ENCODE peak calls at places on chromosomes 16 and 17, in seven cellular contexts. One of them, this sample, is unnamed.

GRCh38 chr16:74999208-74999682 is 421 bp downstream of the ZNRF1 start:
- DNase-seq in HCT116: no peak
- DNase-seq in transverse colon: peak
- DNase-seq in spleen: peak
- DNase-seq in GM12891: peak
- DNase-seq in sigmoid colon: peak
- DNase-seq in stomach: no peak
- DNase-seq in this sample: peak

GRCh38 chr17:74123350-74123749 is 80.1 kb upstream of the RPL38 start:
- DNase-seq in HCT116: no peak
- DNase-seq in transverse colon: no peak
- DNase-seq in spleen: no peak
- DNase-seq in GM12891: no peak
- DNase-seq in sigmoid colon: no peak
- DNase-seq in stomach: no peak
- DNase-seq in this sample: no peak

GRCh38 chr17:68906638-68907037 is 48.6 kb downstream of the ABCA8 start:
- DNase-seq in HCT116: peak
- DNase-seq in transverse colon: no peak
- DNase-seq in spleen: no peak
- DNase-seq in GM12891: no peak
- DNase-seq in sigmoid colon: no peak
- DNase-seq in stomach: no peak
- DNase-seq in this sample: no peak

GRCh38 chr16:14337303-14338191 is 266.4 kb downstream of the MRTFB start:
- DNase-seq in HCT116: no peak
- DNase-seq in transverse colon: no peak
- DNase-seq in spleen: no peak
- DNase-seq in GM12891: no peak
- DNase-seq in sigmoid colon: no peak
- DNase-seq in stomach: no peak
- DNase-seq in this sample: no peak

GRCh38 chr16:63714876-63715275 is 1407.0 kb downstream of the CDH11 start:
- DNase-seq in HCT116: no peak
- DNase-seq in transverse colon: no peak
- DNase-seq in spleen: no peak
- DNase-seq in GM12891: no peak
- DNase-seq in sigmoid colon: no peak
- DNase-seq in stomach: peak
- DNase-seq in this sample: no peak

GRCh38 chr16:49701867-49702494 is 153.9 kb downstream of the ZNF423 start:
- DNase-seq in HCT116: no peak
- DNase-seq in transverse colon: peak
- DNase-seq in spleen: no peak
- DNase-seq in GM12891: no peak
- DNase-seq in sigmoid colon: peak
- DNase-seq in stomach: no peak
- DNase-seq in this sample: no peak

GRCh38 chr16:23700509-23700908 is 12.5 kb downstream of the ERN2 start:
- DNase-seq in HCT116: no peak
- DNase-seq in transverse colon: peak
- DNase-seq in spleen: no peak
- DNase-seq in GM12891: no peak
- DNase-seq in sigmoid colon: no peak
- DNase-seq in stomach: no peak
- DNase-seq in this sample: no peak

GRCh38 chr17:82121660-82122629 is 23.9 kb upstream of the FASN start:
- DNase-seq in HCT116: no peak
- DNase-seq in transverse colon: no peak
- DNase-seq in spleen: no peak
- DNase-seq in GM12891: no peak
- DNase-seq in sigmoid colon: no peak
- DNase-seq in stomach: no peak
- DNase-seq in this sample: no peak

GRCh38 chr17:31391496-31391949 is at the start of gene RAB11FIP4:
- DNase-seq in HCT116: no peak
- DNase-seq in transverse colon: no peak
- DNase-seq in spleen: peak
- DNase-seq in GM12891: no peak
- DNase-seq in sigmoid colon: no peak
- DNase-seq in stomach: peak
- DNase-seq in this sample: no peak

GRCh38 chr17:16466407-16466806 is 25.6 kb downstream of the LRRC75A start:
- DNase-seq in HCT116: no peak
- DNase-seq in transverse colon: peak
- DNase-seq in spleen: no peak
- DNase-seq in GM12891: no peak
- DNase-seq in sigmoid colon: no peak
- DNase-seq in stomach: no peak
- DNase-seq in this sample: no peak

GRCh38 chr17:37570527-37571093 is 38.6 kb downstream of the SYNRG start:
- DNase-seq in HCT116: peak
- DNase-seq in transverse colon: peak
- DNase-seq in spleen: no peak
- DNase-seq in GM12891: peak
- DNase-seq in sigmoid colon: no peak
- DNase-seq in stomach: peak
- DNase-seq in this sample: peak

GRCh38 chr16:80947708-80948615 is 58.7 kb downstream of the CMC2 start:
- DNase-seq in HCT116: no peak
- DNase-seq in transverse colon: no peak
- DNase-seq in spleen: no peak
- DNase-seq in GM12891: no peak
- DNase-seq in sigmoid colon: no peak
- DNase-seq in stomach: no peak
- DNase-seq in this sample: no peak

GRCh38 chr17:37779554-37779953 is 34.7 kb upstream of the HNF1B start:
- DNase-seq in HCT116: no peak
- DNase-seq in transverse colon: no peak
- DNase-seq in spleen: no peak
- DNase-seq in GM12891: no peak
- DNase-seq in sigmoid colon: no peak
- DNase-seq in stomach: no peak
- DNase-seq in this sample: no peak

GRCh38 chr16:71528863-71529262 is 2.6 kb downstream of the CHST4 start:
- DNase-seq in HCT116: no peak
- DNase-seq in transverse colon: no peak
- DNase-seq in spleen: no peak
- DNase-seq in GM12891: no peak
- DNase-seq in sigmoid colon: no peak
- DNase-seq in stomach: no peak
- DNase-seq in this sample: no peak

GRCh38 chr16:79492036-79492435 is 108.5 kb downstream of the MAF start:
- DNase-seq in HCT116: no peak
- DNase-seq in transverse colon: no peak
- DNase-seq in spleen: no peak
- DNase-seq in GM12891: no peak
- DNase-seq in sigmoid colon: no peak
- DNase-seq in stomach: no peak
- DNase-seq in this sample: no peak

GRCh38 chr17:151886-152859 is 14.8 kb downstream of the SCGB1C2 start:
- DNase-seq in HCT116: no peak
- DNase-seq in transverse colon: no peak
- DNase-seq in spleen: peak
- DNase-seq in GM12891: no peak
- DNase-seq in sigmoid colon: peak
- DNase-seq in stomach: no peak
- DNase-seq in this sample: no peak

GRCh38 chr16:65154321-65154720 is 32.5 kb upstream of the CDH11 start:
- DNase-seq in HCT116: no peak
- DNase-seq in transverse colon: no peak
- DNase-seq in spleen: no peak
- DNase-seq in GM12891: no peak
- DNase-seq in sigmoid colon: no peak
- DNase-seq in stomach: no peak
- DNase-seq in this sample: no peak

GRCh38 chr16:4888428-4889135 is 41.3 kb downstream of the UBN1 start:
- DNase-seq in HCT116: no peak
- DNase-seq in transverse colon: no peak
- DNase-seq in spleen: no peak
- DNase-seq in GM12891: no peak
- DNase-seq in sigmoid colon: no peak
- DNase-seq in stomach: no peak
- DNase-seq in this sample: no peak

GRCh38 chr17:3846739-3847670 is 959 bp upstream of the NCBP3 start:
- DNase-seq in HCT116: no peak
- DNase-seq in transverse colon: no peak
- DNase-seq in spleen: peak
- DNase-seq in GM12891: no peak
- DNase-seq in sigmoid colon: no peak
- DNase-seq in stomach: no peak
- DNase-seq in this sample: no peak

GRCh38 chr16:73060216-73060615 is 12.3 kb upstream of the ZFHX3 start:
- DNase-seq in HCT116: no peak
- DNase-seq in transverse colon: no peak
- DNase-seq in spleen: no peak
- DNase-seq in GM12891: no peak
- DNase-seq in sigmoid colon: peak
- DNase-seq in stomach: no peak
- DNase-seq in this sample: no peak

GRCh38 chr17:75237100-75238014 is 24.0 kb downstream of the GGA3 start:
- DNase-seq in HCT116: no peak
- DNase-seq in transverse colon: no peak
- DNase-seq in spleen: no peak
- DNase-seq in GM12891: no peak
- DNase-seq in sigmoid colon: no peak
- DNase-seq in stomach: no peak
- DNase-seq in this sample: no peak
- TF ChIP-seq POLR2AphosphoS5 in HCT116: peak
- TF ChIP-seq POLR2AphosphoS5 in transverse colon: no peak
- TF ChIP-seq POLR2AphosphoS5 in spleen: peak
- TF ChIP-seq POLR2AphosphoS5 in GM12891: peak
- TF ChIP-seq POLR2AphosphoS5 in sigmoid colon: no peak
- TF ChIP-seq POLR2AphosphoS5 in stomach: no peak
- TF ChIP-seq POLR2AphosphoS5 in this sample: no peak

DNA sequence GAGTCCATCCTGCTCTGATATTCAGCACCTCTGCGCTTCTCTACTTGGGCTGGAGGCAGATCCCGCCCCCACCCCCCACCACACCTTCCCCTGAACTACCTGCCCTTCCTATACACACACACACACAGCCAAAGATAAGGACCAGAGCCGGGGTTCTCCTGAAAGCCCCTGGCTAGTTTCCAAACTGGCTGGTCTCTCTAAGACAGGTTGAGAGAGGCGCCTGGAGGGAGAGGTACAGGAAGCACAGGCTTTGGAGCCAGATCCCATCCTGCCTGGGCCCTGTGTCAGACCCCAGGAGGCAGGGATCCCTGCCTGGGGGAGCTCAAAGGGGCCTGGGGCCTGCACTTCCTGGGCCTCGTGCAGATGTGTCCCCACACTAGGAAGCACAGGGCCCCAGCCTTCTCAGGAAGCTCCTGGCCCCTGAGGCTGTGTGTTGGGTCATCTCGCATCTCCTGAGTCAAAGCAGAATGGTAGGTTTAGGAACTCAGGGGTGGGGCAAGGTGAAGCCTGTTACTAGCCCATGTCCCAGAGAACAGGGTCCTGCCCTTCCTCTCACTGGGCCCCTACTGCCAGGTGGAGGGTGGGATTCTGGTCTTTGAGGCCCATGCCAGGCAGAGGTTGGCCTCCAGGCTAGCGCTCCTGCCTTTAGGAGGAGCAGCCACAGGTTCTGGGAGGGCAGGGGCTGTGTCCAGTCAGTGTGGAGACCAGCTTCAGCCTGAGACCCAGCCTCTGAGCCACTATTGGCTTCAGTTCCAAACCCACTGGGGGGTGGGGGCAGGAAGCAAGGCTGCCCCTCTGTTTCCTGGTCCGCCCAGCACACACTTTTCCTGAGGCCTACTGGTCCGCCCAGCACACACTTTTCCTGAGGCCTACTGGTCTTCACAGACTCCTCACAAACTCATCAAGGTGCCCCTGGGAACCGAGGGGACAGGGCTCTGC is 16.1 kb downstream of the SLC5A10 start:
- DNase-seq in HCT116: no peak
- DNase-seq in transverse colon: no peak
- DNase-seq in spleen: no peak
- DNase-seq in GM12891: no peak
- DNase-seq in sigmoid colon: no peak
- DNase-seq in stomach: peak
- DNase-seq in this sample: no peak
- TF ChIP-seq POLR2A in HCT116: no peak
- TF ChIP-seq POLR2A in transverse colon: no peak
- TF ChIP-seq POLR2A in spleen: no peak
- TF ChIP-seq POLR2A in GM12891: no peak
- TF ChIP-seq POLR2A in sigmoid colon: no peak
- TF ChIP-seq POLR2A in stomach: no peak
- TF ChIP-seq POLR2A in this sample: no peak

GRCh38 chr17:77318491-77319210 is 177.9 kb downstream of the SEC14L1 start:
- DNase-seq in HCT116: no peak
- DNase-seq in transverse colon: peak
- DNase-seq in spleen: peak
- DNase-seq in GM12891: no peak
- DNase-seq in sigmoid colon: peak
- DNase-seq in stomach: peak
- DNase-seq in this sample: peak

GRCh38 chr17:77319211-77320031 is 178.7 kb downstream of the SEC14L1 start:
- DNase-seq in HCT116: peak
- DNase-seq in transverse colon: peak
- DNase-seq in spleen: peak
- DNase-seq in GM12891: no peak
- DNase-seq in sigmoid colon: peak
- DNase-seq in stomach: peak
- DNase-seq in this sample: peak

GRCh38 chr17:77322284-77322533 is 181.4 kb downstream of the SEC14L1 start:
- DNase-seq in HCT116: no peak
- DNase-seq in transverse colon: no peak
- DNase-seq in spleen: no peak
- DNase-seq in GM12891: no peak
- DNase-seq in sigmoid colon: no peak
- DNase-seq in stomach: no peak
- DNase-seq in this sample: no peak

GRCh38 chr17:77320046-77320445 is 179.3 kb downstream of the SEC14L1 start:
- DNase-seq in HCT116: no peak
- DNase-seq in transverse colon: peak
- DNase-seq in spleen: peak
- DNase-seq in GM12891: no peak
- DNase-seq in sigmoid colon: peak
- DNase-seq in stomach: no peak
- DNase-seq in this sample: peak

GRCh38 chr17:77320501-77321256 is 179.9 kb downstream of the SEC14L1 start:
- DNase-seq in HCT116: no peak
- DNase-seq in transverse colon: peak
- DNase-seq in spleen: peak
- DNase-seq in GM12891: no peak
- DNase-seq in sigmoid colon: peak
- DNase-seq in stomach: no peak
- DNase-seq in this sample: peak
- TF ChIP-seq POLR2AphosphoS5 in HCT116: no peak
- TF ChIP-seq POLR2AphosphoS5 in transverse colon: no peak
- TF ChIP-seq POLR2AphosphoS5 in spleen: peak
- TF ChIP-seq POLR2AphosphoS5 in GM12891: no peak
- TF ChIP-seq POLR2AphosphoS5 in sigmoid colon: peak
- TF ChIP-seq POLR2AphosphoS5 in stomach: no peak
- TF ChIP-seq POLR2AphosphoS5 in this sample: no peak

DNA sequence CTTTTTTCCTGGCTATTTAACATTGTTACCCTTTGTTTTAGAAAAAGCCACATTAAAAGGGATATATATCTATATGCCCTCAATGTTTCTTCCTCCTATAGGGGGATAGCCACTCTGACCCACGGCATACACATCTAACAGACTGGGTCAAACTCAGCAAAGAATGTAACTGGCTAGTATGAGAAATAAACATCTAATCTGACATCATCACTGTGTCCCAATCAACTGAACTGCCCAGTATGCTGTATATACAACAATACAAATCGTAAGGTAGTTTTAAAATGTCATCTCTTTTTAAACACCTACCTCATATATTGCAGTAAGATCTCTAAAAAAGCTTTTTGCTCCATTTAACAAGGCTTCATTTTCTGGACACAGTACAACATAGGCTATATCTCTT is 39.9 kb upstream of the INTS2 start:
- DNase-seq in HCT116: no peak
- DNase-seq in transverse colon: no peak
- DNase-seq in spleen: no peak
- DNase-seq in GM12891: no peak
- DNase-seq in sigmoid colon: no peak
- DNase-seq in stomach: no peak
- DNase-seq in this sample: no peak
- TF ChIP-seq POLR2A in HCT116: no peak
- TF ChIP-seq POLR2A in transverse colon: no peak
- TF ChIP-seq POLR2A in spleen: no peak
- TF ChIP-seq POLR2A in GM12891: no peak
- TF ChIP-seq POLR2A in sigmoid colon: no peak
- TF ChIP-seq POLR2A in stomach: no peak
- TF ChIP-seq POLR2A in this sample: no peak